ENCODE peak calls at places on chromosomes 6 and 20, in five cellular contexts. One of them, this sample, is unnamed.

GRCh38 chr20:49395183-49395582 is 87.3 kb downstream of the KCNB1 start:
- DNase-seq in cardiac muscle cell: no peak
- DNase-seq in lower lobe of right lung: no peak
- DNase-seq in RWPE1: no peak
- DNase-seq in upper lobe of left lung: peak
- DNase-seq in this sample: no peak

GRCh38 chr20:23461180-23461579 is 8.5 kb upstream of the CST11 start:
- DNase-seq in lower lobe of right lung: no peak
- DNase-seq in RWPE1: no peak
- DNase-seq in upper lobe of left lung: no peak
- DNase-seq in cardiac muscle cell: no peak
- DNase-seq in this sample: no peak

GRCh38 chr20:43334080-43334479 is 123.6 kb upstream of the SRSF6 start:
- DNase-seq in upper lobe of left lung: no peak
- DNase-seq in lower lobe of right lung: no peak
- DNase-seq in RWPE1: no peak
- DNase-seq in cardiac muscle cell: no peak
- DNase-seq in this sample: no peak

GRCh38 chr20:40497781-40498691 is 191.0 kb downstream of the MAFB start:
- DNase-seq in cardiac muscle cell: no peak
- DNase-seq in RWPE1: peak
- DNase-seq in lower lobe of right lung: peak
- DNase-seq in upper lobe of left lung: no peak
- DNase-seq in this sample: no peak

GRCh38 chr20:43243672-43244269 is 54.1 kb upstream of the PTPRT start:
- DNase-seq in RWPE1: no peak
- DNase-seq in cardiac muscle cell: peak
- DNase-seq in lower lobe of right lung: no peak
- DNase-seq in upper lobe of left lung: no peak
- DNase-seq in this sample: peak

GRCh38 chr6:14511192-14511591 is 393.6 kb downstream of the CD83 start:
- DNase-seq in upper lobe of left lung: no peak
- DNase-seq in lower lobe of right lung: no peak
- DNase-seq in cardiac muscle cell: no peak
- DNase-seq in RWPE1: no peak
- DNase-seq in this sample: no peak

GRCh38 chr6:148747493-148748160 is 797 bp downstream of the UST start:
- DNase-seq in lower lobe of right lung: peak
- DNase-seq in RWPE1: peak
- DNase-seq in upper lobe of left lung: peak
- DNase-seq in cardiac muscle cell: peak
- DNase-seq in this sample: peak

GRCh38 chr20:24422361-24422760 is 47.1 kb upstream of the SYNDIG1 start:
- DNase-seq in RWPE1: no peak
- DNase-seq in cardiac muscle cell: no peak
- DNase-seq in lower lobe of right lung: no peak
- DNase-seq in upper lobe of left lung: peak
- DNase-seq in this sample: no peak

GRCh38 chr20:48544402-48545333 is 283.1 kb downstream of the PREX1 start:
- DNase-seq in lower lobe of right lung: no peak
- DNase-seq in RWPE1: no peak
- DNase-seq in upper lobe of left lung: no peak
- DNase-seq in cardiac muscle cell: no peak
- DNase-seq in this sample: peak

GRCh38 chr6:32244270-32244669 is 20.4 kb upstream of the NOTCH4 start:
- DNase-seq in RWPE1: no peak
- DNase-seq in cardiac muscle cell: no peak
- DNase-seq in lower lobe of right lung: no peak
- DNase-seq in upper lobe of left lung: no peak
- DNase-seq in this sample: no peak

GRCh38 chr6:140052757-140053729 is 678.6 kb upstream of the CITED2 start:
- DNase-seq in upper lobe of left lung: no peak
- DNase-seq in cardiac muscle cell: peak
- DNase-seq in lower lobe of right lung: no peak
- DNase-seq in RWPE1: no peak
- DNase-seq in this sample: peak

GRCh38 chr6:164109770-164110140 is 695.2 kb downstream of the QKI start:
- DNase-seq in RWPE1: no peak
- DNase-seq in cardiac muscle cell: no peak
- DNase-seq in upper lobe of left lung: no peak
- DNase-seq in lower lobe of right lung: peak
- DNase-seq in this sample: peak

GRCh38 chr20:36408219-36408618 is 102.1 kb downstream of the DLGAP4 start:
- DNase-seq in lower lobe of right lung: no peak
- DNase-seq in upper lobe of left lung: no peak
- DNase-seq in RWPE1: peak
- DNase-seq in cardiac muscle cell: no peak
- DNase-seq in this sample: peak

GRCh38 chr6:112636650-112637260 is 289.6 kb downstream of the RFPL4B start:
- DNase-seq in upper lobe of left lung: no peak
- DNase-seq in lower lobe of right lung: no peak
- DNase-seq in cardiac muscle cell: no peak
- DNase-seq in RWPE1: no peak
- DNase-seq in this sample: no peak

GRCh38 chr6:137001287-137001976 is 43.3 kb downstream of the IL20RA start:
- DNase-seq in RWPE1: peak
- DNase-seq in lower lobe of right lung: no peak
- DNase-seq in cardiac muscle cell: no peak
- DNase-seq in upper lobe of left lung: no peak
- DNase-seq in this sample: peak

GRCh38 chr20:10553326-10553984 is 118.3 kb downstream of the SLX4IP start:
- DNase-seq in upper lobe of left lung: no peak
- DNase-seq in RWPE1: peak
- DNase-seq in lower lobe of right lung: peak
- DNase-seq in cardiac muscle cell: peak
- DNase-seq in this sample: peak

GRCh38 chr6:147000545-147001488 is 203.4 kb upstream of the STXBP5 start:
- DNase-seq in upper lobe of left lung: no peak
- DNase-seq in lower lobe of right lung: no peak
- DNase-seq in RWPE1: no peak
- DNase-seq in cardiac muscle cell: no peak
- DNase-seq in this sample: no peak

GRCh38 chr20:4780245-4780644 is 58.5 kb downstream of the PRND start:
- DNase-seq in cardiac muscle cell: no peak
- DNase-seq in lower lobe of right lung: no peak
- DNase-seq in upper lobe of left lung: no peak
- DNase-seq in RWPE1: no peak
- DNase-seq in this sample: no peak

GRCh38 chr20:1657556-1658334 is at the start of gene SIRPG:
- DNase-seq in cardiac muscle cell: no peak
- DNase-seq in upper lobe of left lung: no peak
- DNase-seq in lower lobe of right lung: no peak
- DNase-seq in RWPE1: no peak
- DNase-seq in this sample: no peak

GRCh38 chr6:3001773-3002293 is 2.1 kb downstream of the NQO2 start:
- DNase-seq in RWPE1: peak
- DNase-seq in upper lobe of left lung: no peak
- DNase-seq in cardiac muscle cell: peak
- DNase-seq in lower lobe of right lung: no peak
- DNase-seq in this sample: peak

GRCh38 chr6:54598787-54599309 is 247.7 kb upstream of the FAM83B start:
- DNase-seq in RWPE1: peak
- DNase-seq in lower lobe of right lung: no peak
- DNase-seq in upper lobe of left lung: no peak
- DNase-seq in cardiac muscle cell: no peak
- DNase-seq in this sample: no peak

GRCh38 chr6:43724914-43725642 is 37.5 kb upstream of the MRPS18A start:
- DNase-seq in cardiac muscle cell: no peak
- DNase-seq in RWPE1: peak
- DNase-seq in lower lobe of right lung: peak
- DNase-seq in upper lobe of left lung: peak
- DNase-seq in this sample: no peak

GRCh38 chr20:17228624-17229061 is 1.8 kb downstream of the PCSK2 start:
- DNase-seq in RWPE1: no peak
- DNase-seq in lower lobe of right lung: peak
- DNase-seq in upper lobe of left lung: peak
- DNase-seq in cardiac muscle cell: no peak
- DNase-seq in this sample: peak

GRCh38 chr6:85458782-85459181 is 8.9 kb downstream of the NT5E start:
- DNase-seq in cardiac muscle cell: no peak
- DNase-seq in lower lobe of right lung: no peak
- DNase-seq in RWPE1: no peak
- DNase-seq in upper lobe of left lung: no peak
- DNase-seq in this sample: peak

GRCh38 chr6:65182681-65183080 is 524.3 kb downstream of the EYS start:
- DNase-seq in RWPE1: no peak
- DNase-seq in lower lobe of right lung: no peak
- DNase-seq in cardiac muscle cell: no peak
- DNase-seq in upper lobe of left lung: no peak
- DNase-seq in this sample: no peak

GRCh38 chr6:106084973-106085686 is 1.0 kb upstream of the PRDM1 start:
- DNase-seq in RWPE1: no peak
- DNase-seq in upper lobe of left lung: no peak
- DNase-seq in lower lobe of right lung: no peak
- DNase-seq in cardiac muscle cell: no peak
- DNase-seq in this sample: no peak

GRCh38 chr6:18226451-18226850 is 37.9 kb downstream of the DEK start:
- DNase-seq in cardiac muscle cell: no peak
- DNase-seq in RWPE1: no peak
- DNase-seq in upper lobe of left lung: no peak
- DNase-seq in lower lobe of right lung: no peak
- DNase-seq in this sample: no peak

GRCh38 chr6:15893556-15894253 is 230.9 kb upstream of the DTNBP1 start:
- DNase-seq in cardiac muscle cell: no peak
- DNase-seq in RWPE1: no peak
- DNase-seq in lower lobe of right lung: no peak
- DNase-seq in upper lobe of left lung: no peak
- DNase-seq in this sample: no peak

GRCh38 chr20:6665621-6666345 is 101.7 kb upstream of the BMP2 start:
- DNase-seq in cardiac muscle cell: peak
- DNase-seq in RWPE1: no peak
- DNase-seq in upper lobe of left lung: no peak
- DNase-seq in lower lobe of right lung: no peak
- DNase-seq in this sample: peak

GRCh38 chr6:11631008-11631407 is 93.5 kb downstream of the TMEM170B start:
- DNase-seq in lower lobe of right lung: no peak
- DNase-seq in cardiac muscle cell: no peak
- DNase-seq in RWPE1: no peak
- DNase-seq in upper lobe of left lung: no peak
- DNase-seq in this sample: no peak

GRCh38 chr20:50221501-50222323 is 31.1 kb downstream of the CEBPB start:
- DNase-seq in lower lobe of right lung: peak
- DNase-seq in RWPE1: peak
- DNase-seq in cardiac muscle cell: no peak
- DNase-seq in upper lobe of left lung: no peak
- DNase-seq in this sample: no peak

GRCh38 chr20:50338479-50339195 is 148.0 kb downstream of the CEBPB start:
- DNase-seq in lower lobe of right lung: no peak
- DNase-seq in upper lobe of left lung: no peak
- DNase-seq in RWPE1: no peak
- DNase-seq in cardiac muscle cell: peak
- DNase-seq in this sample: peak

GRCh38 chr6:117401799-117402198 is 23.9 kb downstream of the ROS1 start:
- DNase-seq in RWPE1: no peak
- DNase-seq in upper lobe of left lung: no peak
- DNase-seq in lower lobe of right lung: no peak
- DNase-seq in cardiac muscle cell: no peak
- DNase-seq in this sample: no peak

GRCh38 chr6:118542184-118542952 is 5.7 kb upstream of the PLN start:
- DNase-seq in upper lobe of left lung: no peak
- DNase-seq in cardiac muscle cell: no peak
- DNase-seq in lower lobe of right lung: no peak
- DNase-seq in RWPE1: no peak
- DNase-seq in this sample: no peak

GRCh38 chr20:63178889-63179751 is 36.8 kb downstream of the YTHDF1 start:
- DNase-seq in lower lobe of right lung: no peak
- DNase-seq in RWPE1: peak
- DNase-seq in upper lobe of left lung: peak
- DNase-seq in cardiac muscle cell: peak
- DNase-seq in this sample: peak
- TF ChIP-seq CTCF in lower lobe of right lung: peak
- TF ChIP-seq CTCF in RWPE1: peak
- TF ChIP-seq CTCF in upper lobe of left lung: no peak
- TF ChIP-seq CTCF in cardiac muscle cell: peak
- TF ChIP-seq CTCF in this sample: peak

GRCh38 chr6:26034901-26035300 is 52.3 kb upstream of the HFE start:
- DNase-seq in RWPE1: no peak
- DNase-seq in cardiac muscle cell: no peak
- DNase-seq in upper lobe of left lung: no peak
- DNase-seq in lower lobe of right lung: no peak
- DNase-seq in this sample: no peak
- H3K27ac ChIP-seq in RWPE1: no peak
- H3K27ac ChIP-seq in cardiac muscle cell: no peak
- H3K27ac ChIP-seq in upper lobe of left lung: no peak
- H3K27ac ChIP-seq in lower lobe of right lung: no peak
- H3K27ac ChIP-seq in this sample: no peak

GRCh38 chr6:151365233-151365632 is 26.1 kb downstream of the ZBTB2 start:
- DNase-seq in cardiac muscle cell: no peak
- DNase-seq in lower lobe of right lung: no peak
- DNase-seq in RWPE1: no peak
- DNase-seq in upper lobe of left lung: no peak
- DNase-seq in this sample: no peak

GRCh38 chr6:151372164-151372563 is 19.2 kb downstream of the ZBTB2 start:
- DNase-seq in upper lobe of left lung: no peak
- DNase-seq in lower lobe of right lung: no peak
- DNase-seq in RWPE1: no peak
- DNase-seq in cardiac muscle cell: no peak
- DNase-seq in this sample: peak

GRCh38 chr6:151375833-151376232 is 15.5 kb downstream of the ZBTB2 start:
- DNase-seq in RWPE1: no peak
- DNase-seq in cardiac muscle cell: no peak
- DNase-seq in upper lobe of left lung: no peak
- DNase-seq in lower lobe of right lung: no peak
- DNase-seq in this sample: no peak

GRCh38 chr6:151374024-151374423 is 17.3 kb downstream of the ZBTB2 start:
- DNase-seq in RWPE1: peak
- DNase-seq in upper lobe of left lung: no peak
- DNase-seq in lower lobe of right lung: no peak
- DNase-seq in cardiac muscle cell: no peak
- DNase-seq in this sample: peak

DNA sequence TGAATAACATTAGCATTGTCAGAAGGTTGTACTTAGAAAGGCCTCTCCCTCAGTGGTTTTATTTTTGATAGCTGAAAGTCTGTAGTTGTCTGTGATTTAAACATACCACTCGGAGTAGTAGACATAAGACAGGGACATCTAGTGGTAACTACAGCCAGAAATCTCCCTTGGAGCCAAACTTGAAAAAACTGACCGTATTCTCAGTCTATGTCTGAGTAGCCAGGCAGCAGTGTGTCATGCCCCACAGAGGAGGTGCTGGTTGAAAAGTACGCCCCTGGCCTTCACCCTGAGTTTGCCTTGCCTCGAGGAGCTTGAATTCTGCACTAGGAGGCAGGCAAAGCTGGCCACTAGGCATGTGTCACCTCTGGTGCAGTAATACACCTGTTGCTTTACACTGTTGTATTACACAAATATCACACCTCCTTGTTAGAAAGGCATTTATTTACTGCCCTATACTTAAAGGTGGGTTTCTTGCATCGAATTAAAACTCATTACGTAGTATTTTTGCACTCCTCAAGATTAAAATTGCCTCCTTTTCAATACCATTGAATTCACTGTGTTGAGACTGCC is 20.8 kb downstream of the ZBTB2 start:
- DNase-seq in upper lobe of left lung: no peak
- DNase-seq in lower lobe of right lung: no peak
- DNase-seq in cardiac muscle cell: peak
- DNase-seq in RWPE1: no peak
- DNase-seq in this sample: peak
- TF ChIP-seq CTCF in upper lobe of left lung: no peak
- TF ChIP-seq CTCF in lower lobe of right lung: no peak
- TF ChIP-seq CTCF in cardiac muscle cell: peak
- TF ChIP-seq CTCF in RWPE1: no peak
- TF ChIP-seq CTCF in this sample: peak

GRCh38 chr6:160519603-160520042 is 144.5 kb downstream of the LPA start:
- DNase-seq in RWPE1: no peak
- DNase-seq in upper lobe of left lung: no peak
- DNase-seq in cardiac muscle cell: no peak
- DNase-seq in lower lobe of right lung: no peak
- DNase-seq in this sample: no peak
- H3K27ac ChIP-seq in RWPE1: peak
- H3K27ac ChIP-seq in upper lobe of left lung: peak
- H3K27ac ChIP-seq in cardiac muscle cell: no peak
- H3K27ac ChIP-seq in lower lobe of right lung: peak
- H3K27ac ChIP-seq in this sample: no peak